ENCODE peak calls at places on chromosome 21, in nine cellular contexts. Z is IMR-90, X is AG04450, F is cardiac muscle cell, S is choroid plexus epithelial cell, C is A549, R is pancreas, Y is uterus, P is astrocyte of the cerebellum. G is an unnamed sample.

GRCh38 chr21:16569679-16570078 is 839.9 kb downstream of the USP25 start:
- DNase-seq in Y (no peak), X (no peak), C (no peak), F (no peak), Z (peak), R (no peak), P (no peak), S (peak), G (no peak)

GRCh38 chr21:37159053-37159776 is 86.2 kb downstream of the TTC3 start:
- DNase-seq in P (no peak), S (no peak), Y (no peak), Z (peak), F (no peak), C (no peak), R (no peak), X (peak), G (no peak)

GRCh38 chr21:26572668-26573381 is at the start of gene CYYR1:
- DNase-seq in F (peak), X (no peak), Y (no peak), P (peak), C (no peak), S (peak), Z (no peak), R (no peak), G (peak)

GRCh38 chr21:40548134-40548533 is 298.8 kb downstream of the DSCAM start:
- DNase-seq in R (no peak), P (no peak), F (no peak), Z (no peak), S (no peak), X (no peak), C (no peak), Y (no peak), G (no peak)

GRCh38 chr21:24955275-24955961 is 651.9 kb downstream of the MRPL39 start:
- DNase-seq in R (no peak), P (no peak), C (no peak), Z (no peak), S (no peak), F (no peak), X (no peak), Y (no peak), G (no peak)

GRCh38 chr21:16419188-16419874 is 689.5 kb downstream of the USP25 start:
- DNase-seq in C (no peak), P (peak), Y (peak), X (peak), S (peak), F (peak), R (peak), Z (peak), G (peak)

GRCh38 chr21:26351661-26352060 is 181.1 kb upstream of the APP start:
- DNase-seq in P (no peak), C (no peak), F (no peak), X (no peak), S (no peak), Z (no peak), Y (no peak), R (no peak), G (peak)

GRCh38 chr21:36854391-36854790 is 112.1 kb downstream of the HLCS start:
- DNase-seq in Z (peak), F (peak), R (no peak), S (peak), P (no peak), Y (no peak), X (no peak), C (peak), G (peak)

GRCh38 chr21:29436143-29436542 is 137.4 kb downstream of the BACH1 start:
- DNase-seq in Z (no peak), S (no peak), R (no peak), F (no peak), Y (no peak), C (no peak), X (no peak), P (no peak), G (no peak)

GRCh38 chr21:29117372-29117955 is 13.0 kb upstream of the MAP3K7CL start:
- DNase-seq in S (no peak), F (no peak), C (no peak), R (no peak), X (no peak), Z (no peak), Y (no peak), P (no peak), G (peak)

GRCh38 chr21:39712976-39713375 is 32.0 kb upstream of the IGSF5 start:
- DNase-seq in X (no peak), S (no peak), Z (no peak), P (no peak), Y (no peak), C (no peak), R (no peak), F (peak), G (no peak)

GRCh38 chr21:27885296-27885711 is 918.4 kb upstream of the ADAMTS5 start:
- DNase-seq in S (no peak), Y (no peak), X (no peak), Z (no peak), C (no peak), F (no peak), P (no peak), R (peak), G (no peak)

DNA sequence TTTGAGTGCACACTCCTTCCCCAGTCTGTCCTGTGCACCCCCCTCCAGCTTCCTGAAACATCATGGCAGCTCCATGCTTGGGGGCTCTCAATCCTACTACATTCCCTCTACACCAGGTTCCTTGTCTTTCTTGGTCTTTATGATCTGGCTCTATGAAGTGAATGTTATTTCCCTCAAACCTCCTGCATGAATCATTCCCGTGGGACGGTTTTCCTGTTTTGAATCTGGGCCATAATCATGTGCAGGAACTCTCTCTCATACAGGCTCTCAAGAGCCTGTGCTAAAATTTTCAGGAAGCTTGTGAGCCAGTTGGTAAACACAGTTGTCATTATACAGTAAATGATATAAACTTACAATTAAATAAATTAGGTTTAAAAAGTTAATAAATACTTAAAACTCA is 89.8 kb upstream of the KCNE2 start:
- DNase-seq in X (no peak), C (no peak), Y (no peak), P (no peak), F (no peak), R (no peak), Z (peak), S (no peak), G (peak)
- H3K4me3 ChIP-seq in X (no peak), C (no peak), Y (no peak), P (no peak), F (no peak), R (no peak), Z (no peak), S (no peak), G (no peak)

DNA sequence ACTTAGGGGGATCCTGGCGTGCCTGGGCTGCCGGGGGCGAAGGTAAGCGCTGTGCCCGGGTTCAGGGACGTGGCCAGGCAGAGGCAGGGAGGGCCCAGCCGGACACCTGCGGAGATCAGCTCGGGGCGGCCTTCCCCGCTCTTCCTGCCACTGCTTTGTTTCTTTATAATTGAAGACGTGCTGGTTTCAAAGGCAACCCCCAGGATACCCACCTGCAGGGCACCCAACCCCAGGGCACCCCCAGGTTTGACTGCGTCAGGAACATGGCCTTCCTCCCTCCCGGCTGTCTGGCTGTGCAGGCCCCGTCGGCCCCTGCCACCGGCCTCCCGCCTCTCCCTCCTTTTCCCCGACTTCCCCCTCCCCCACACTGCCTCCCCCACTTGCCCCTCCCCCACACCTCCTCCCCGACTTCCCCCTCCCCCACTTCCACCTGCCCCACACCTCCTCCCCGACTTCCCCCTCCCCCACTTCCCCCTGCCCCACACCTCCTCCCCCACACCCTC is 52.7 kb downstream of the SLC19A1 start:
- DNase-seq in Y (no peak), Z (no peak), F (no peak), P (no peak), C (no peak), R (no peak), X (no peak), S (no peak), G (no peak)
- TF ChIP-seq CTCF in Y (no peak), Z (no peak), F (no peak), P (no peak), C (no peak), R (no peak), X (no peak), S (no peak), G (no peak)

GRCh38 chr21:33111577-33111976 is 41.6 kb downstream of the OLIG1 start:
- DNase-seq in Z (no peak), X (no peak), Y (no peak), C (no peak), R (no peak), S (no peak), P (no peak), F (no peak), G (no peak)

GRCh38 chr21:33112151-33112550 is 42.2 kb downstream of the OLIG1 start:
- DNase-seq in P (no peak), X (no peak), Z (no peak), F (no peak), R (no peak), Y (no peak), S (no peak), C (no peak), G (no peak)

GRCh38 chr21:33112670-33113596 is 43.0 kb downstream of the OLIG1 start:
- DNase-seq in C (no peak), Z (no peak), Y (no peak), P (no peak), X (no peak), F (no peak), R (no peak), S (no peak), G (no peak)

GRCh38 chr21:33110340-33110715 is 40.4 kb downstream of the OLIG1 start:
- DNase-seq in X (no peak), Y (no peak), Z (no peak), C (no peak), S (no peak), P (no peak), R (no peak), F (no peak), G (no peak)

DNA sequence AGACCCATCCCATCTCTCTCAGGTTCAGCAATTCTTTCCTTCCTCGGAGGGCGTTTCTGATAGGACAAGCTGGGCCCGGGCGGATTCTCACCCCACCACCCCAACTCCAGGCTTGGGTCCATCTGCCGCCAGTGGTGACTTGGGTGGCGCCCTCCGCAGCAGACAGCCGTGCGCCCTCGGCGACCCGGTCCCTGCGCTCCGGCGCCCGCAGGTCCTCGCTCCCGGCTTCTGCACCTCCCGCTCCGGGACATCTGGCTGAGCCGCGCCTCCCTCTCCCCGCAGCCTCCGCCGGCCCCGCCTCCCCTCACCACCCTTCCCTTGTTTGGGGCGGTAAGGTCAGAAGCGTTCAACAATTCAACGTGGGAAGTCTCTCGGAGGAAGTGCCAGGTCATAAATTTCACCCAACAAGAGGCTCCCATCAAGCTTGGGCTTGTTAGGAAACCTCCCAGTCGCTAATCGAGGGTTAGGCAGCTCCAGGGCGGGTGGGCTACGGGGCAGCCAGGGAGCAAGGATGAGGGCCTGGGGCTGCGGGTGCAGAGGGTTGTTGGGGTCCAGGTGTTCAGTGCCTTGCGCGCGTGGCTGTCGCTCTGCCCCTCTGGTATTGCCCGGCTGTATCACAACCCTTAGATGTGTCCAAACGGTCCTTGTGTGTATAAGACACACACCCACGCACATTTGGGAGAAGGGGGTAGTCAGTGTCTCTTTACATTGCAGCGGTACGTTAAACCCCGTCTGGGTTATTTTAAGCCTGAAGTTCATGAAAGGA is 39.8 kb downstream of the OLIG1 start:
- DNase-seq in Y (no peak), Z (no peak), P (no peak), S (no peak), R (no peak), C (no peak), X (no peak), F (peak), G (peak)
- H3K4me3 ChIP-seq in Y (no peak), Z (no peak), P (no peak), S (no peak), R (no peak), C (peak), X (no peak), F (no peak), G (no peak)

DNA sequence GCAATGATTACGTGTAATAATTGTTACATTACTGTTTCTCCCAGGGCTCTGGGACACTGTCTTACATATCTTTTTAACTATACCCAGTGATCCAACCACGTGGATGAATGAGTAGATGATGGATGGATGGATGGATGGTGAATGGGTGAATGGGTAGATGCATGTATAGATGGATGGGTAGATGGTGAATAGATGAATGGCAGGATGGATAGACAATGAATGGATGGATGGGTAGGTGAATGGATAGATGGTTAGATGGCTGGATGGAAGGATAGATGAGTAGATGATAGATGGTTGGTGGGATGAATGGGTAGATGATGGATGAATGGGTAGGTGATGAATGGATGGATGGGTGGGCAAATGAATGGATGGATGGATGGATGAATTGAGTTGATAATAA is 135.9 kb downstream of the HUNK start:
- DNase-seq in Y (no peak), R (no peak), X (no peak), P (no peak), S (no peak), F (no peak), C (no peak), Z (no peak), G (no peak)
- TF ChIP-seq CTCF in Y (no peak), R (no peak), X (no peak), P (no peak), S (no peak), F (no peak), C (no peak), Z (no peak), G (no peak)

GRCh38 chr21:43321611-43322010 is 105.3 kb downstream of the SIK1 start:
- DNase-seq in X (no peak), F (no peak), Z (no peak), S (no peak), Y (no peak), P (no peak), R (no peak), C (no peak), G (no peak)

GRCh38 chr21:43320526-43320925 is 106.4 kb downstream of the SIK1 start:
- DNase-seq in R (peak), X (no peak), P (no peak), C (no peak), S (peak), Z (no peak), F (no peak), Y (no peak), G (no peak)

GRCh38 chr21:43322311-43322710 is 104.6 kb downstream of the SIK1 start:
- DNase-seq in R (peak), F (no peak), P (no peak), C (no peak), X (no peak), Z (no peak), S (no peak), Y (no peak), G (no peak)

GRCh38 chr21:43322805-43323204 is 104.1 kb downstream of the SIK1 start:
- DNase-seq in P (no peak), S (peak), R (no peak), Y (no peak), Z (peak), C (no peak), F (no peak), X (no peak), G (no peak)

DNA sequence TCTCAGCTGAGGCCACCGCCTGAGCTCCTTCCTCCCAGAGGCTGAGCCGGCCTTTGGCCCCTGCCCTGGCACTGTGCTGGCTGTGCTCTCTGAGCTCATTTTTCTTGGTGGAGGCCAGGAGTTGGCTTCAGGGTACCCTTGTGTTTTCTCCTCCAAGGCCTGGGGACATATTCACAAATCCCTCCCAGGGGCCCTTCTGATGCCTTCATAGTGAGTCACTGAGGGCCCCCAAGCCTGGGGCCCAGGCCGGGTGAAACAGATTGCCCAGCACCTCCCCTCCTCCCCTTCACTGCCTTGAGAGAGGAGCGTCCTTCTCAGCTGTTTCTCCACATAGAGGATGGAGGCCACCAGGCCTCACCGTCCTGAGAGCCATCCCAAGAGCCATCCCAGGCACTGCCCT is 105.8 kb downstream of the SIK1 start:
- DNase-seq in S (peak), P (no peak), C (no peak), F (no peak), Z (peak), Y (no peak), R (peak), X (no peak), G (no peak)
- H3K4me3 ChIP-seq in S (no peak), P (no peak), C (no peak), F (no peak), Z (no peak), Y (no peak), R (no peak), X (no peak), G (no peak)

GRCh38 chr21:31731802-31732537 is at the start of gene SCAF4:
- DNase-seq in S (peak), C (peak), Z (peak), R (peak), F (peak), Y (peak), X (peak), P (peak), G (peak)

GRCh38 chr21:31730687-31731111 is 1.2 kb downstream of the SCAF4 start:
- DNase-seq in C (peak), Y (no peak), X (no peak), S (peak), Z (peak), F (peak), P (no peak), R (no peak), G (peak)

GRCh38 chr21:31732538-31732864 is 583 bp upstream of the SCAF4 start:
- DNase-seq in Y (no peak), P (no peak), F (no peak), S (no peak), X (no peak), C (no peak), R (no peak), Z (no peak), G (no peak)

GRCh38 chr21:31729622-31730343 is 2.1 kb downstream of the SCAF4 start:
- DNase-seq in P (no peak), Z (no peak), X (no peak), R (no peak), S (no peak), F (no peak), Y (no peak), C (no peak), G (no peak)

DNA sequence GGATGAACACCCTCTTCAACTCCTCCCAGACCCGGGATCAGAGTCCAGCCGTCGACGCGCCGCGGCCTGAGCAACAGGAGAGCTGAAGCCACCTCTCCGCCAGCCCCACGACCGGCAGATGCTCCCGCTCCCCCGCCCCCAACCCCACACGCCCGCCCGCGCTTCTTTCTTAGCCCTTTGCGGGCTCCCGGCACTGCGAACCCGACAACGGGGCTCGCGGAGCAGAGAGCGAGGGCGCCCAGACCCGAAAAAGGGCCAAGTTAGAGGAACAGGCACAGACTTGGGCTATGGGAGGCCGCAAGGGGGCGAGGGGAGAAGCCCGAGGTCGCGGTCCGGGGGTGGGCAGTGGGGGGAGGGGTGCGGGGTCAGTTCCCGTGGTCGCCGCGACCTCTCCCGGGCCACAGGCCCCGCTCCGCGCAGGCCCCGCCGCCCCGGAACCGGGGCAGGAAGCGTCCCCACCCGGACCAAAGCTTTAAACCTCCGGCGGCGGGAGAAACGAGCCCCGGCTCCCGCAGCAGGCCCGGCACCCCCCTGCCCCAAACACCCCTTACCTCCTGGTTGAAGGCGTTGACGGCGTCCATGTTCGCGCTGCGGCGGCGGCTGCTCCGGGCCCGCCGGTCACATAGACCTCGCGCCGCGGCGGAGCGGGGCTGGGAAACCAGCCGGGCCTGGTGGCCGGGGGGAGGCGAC is 661 bp downstream of the SCAF4 start:
- DNase-seq in R (peak), C (peak), P (no peak), Z (no peak), S (peak), X (no peak), Y (peak), F (peak), G (no peak)
- TF ChIP-seq CTCF in R (no peak), C (no peak), P (no peak), Z (no peak), S (peak), X (no peak), Y (no peak), F (peak), G (no peak)

GRCh38 chr21:45019076-45019886 is 55.1 kb upstream of the ADARB1 start:
- DNase-seq in F (no peak), R (peak), P (no peak), Y (peak), Z (no peak), S (no peak), X (no peak), C (no peak), G (peak)
- H3K4me3 ChIP-seq in F (peak), R (no peak), P (peak), Y (peak), Z (no peak), S (no peak), X (no peak), C (peak), G (no peak)

GRCh38 chr21:41681939-41682718 is 84.7 kb downstream of the RIPK4 start:
- DNase-seq in X (no peak), P (no peak), C (no peak), F (no peak), Y (no peak), S (no peak), Z (no peak), R (no peak), G (peak)
- TF ChIP-seq CTCF in X (no peak), P (no peak), C (no peak), F (no peak), Y (no peak), S (no peak), Z (no peak), R (no peak), G (no peak)

GRCh38 chr21:45556302-45556644 is 14.0 kb upstream of the SLC19A1 start:
- DNase-seq in C (no peak), Z (no peak), S (no peak), P (no peak), F (no peak), X (no peak), Y (no peak), R (no peak), G (no peak)
- H3K4me3 ChIP-seq in C (no peak), Z (no peak), S (no peak), P (peak), F (no peak), X (peak), Y (peak), R (no peak), G (no peak)

G was measured in epithelial cell of esophagus.